ENCODE peak calls at places on chromosomes 11 and 22, in four cellular contexts. F, J, K and E are unnamed samples.

GRCh38 chr11:92854952-92855351 is 114.5 kb upstream of the MTNR1B start:
- DNase-seq in F (no peak), J (no peak), K (no peak), E (no peak)

GRCh38 chr11:111792314-111792713 is 26.1 kb upstream of the PPP2R1B start:
- DNase-seq in F (no peak), J (no peak), K (no peak), E (no peak)

GRCh38 chr11:62705401-62705800 is 1.8 kb downstream of the BSCL2 start:
- DNase-seq in F (no peak), J (peak; percentile 13), K (no peak), E (no peak)

GRCh38 chr22:17974703-17975372 is 49.5 kb downstream of the MICAL3 start:
- DNase-seq in F (no peak), J (no peak), K (no peak), E (no peak)

GRCh38 chr11:1640076-1640946 is 10.7 kb downstream of the KRTAP5-5 start:
- DNase-seq in F (no peak), J (peak; percentile 24), K (no peak), E (peak; percentile 66)

GRCh38 chr11:45259607-45260006 is 26.5 kb downstream of the SYT13 start:
- DNase-seq in F (no peak), J (peak; percentile 21), K (no peak), E (no peak)

GRCh38 chr22:44193537-44193896 is 12.8 kb downstream of the PARVG start:
- DNase-seq in F (no peak), J (no peak), K (no peak), E (no peak)

GRCh38 chr11:32713496-32713895 is 81.0 kb downstream of the CCDC73 start:
- DNase-seq in F (no peak), J (no peak), K (no peak), E (no peak)

GRCh38 chr11:15926071-15926470 is 430.3 kb downstream of the SOX6 start:
- DNase-seq in F (no peak), J (no peak), K (peak; percentile 13), E (no peak)

GRCh38 chr11:86942212-86942611 is 13.0 kb downstream of the FZD4 start:
- DNase-seq in F (no peak), J (no peak), K (no peak), E (no peak)